ENCODE peak calls at places on chromosomes 6 and 20, in five cellular contexts. Y is A549, V is IMR-90, G is GM12878, Q is K562. B is an unnamed sample.

GRCh38 chr6:131635384-131636340 is 1.4 kb upstream of the ENPP3 start:
- DNase-seq in V (no peak), G (no peak), Q (no peak), Y (no peak), B (no peak)

GRCh38 chr6:16712250-16712930 is 48.9 kb downstream of the ATXN1 start:
- DNase-seq in Q (no peak), G (no peak), Y (no peak), V (no peak), B (no peak)

GRCh38 chr6:163427498-163428254 is 13.2 kb downstream of the QKI start:
- DNase-seq in Y (no peak), Q (peak; percentile 24), V (peak; percentile 82), G (no peak), B (no peak)

GRCh38 chr20:53672484-53673129 is 79.0 kb upstream of the ZNF217 start:
- DNase-seq in V (peak; percentile 66), Y (no peak), G (no peak), Q (no peak), B (no peak)

GRCh38 chr20:44478188-44478587 is 2.5 kb downstream of the TTPAL start:
- DNase-seq in Y (no peak), Q (no peak), V (no peak), G (no peak), B (no peak)

GRCh38 chr6:43942011-43942442 is 172.0 kb downstream of the VEGFA start:
- DNase-seq in V (no peak), Y (no peak), G (no peak), Q (no peak), B (peak; percentile 86)

GRCh38 chr6:92281571-92282076 is 1137.7 kb downstream of the EPHA7 start:
- DNase-seq in Q (no peak), Y (no peak), G (no peak), V (no peak), B (no peak)

GRCh38 chr6:125974214-125974866 is 12.0 kb upstream of the TRMT11 start:
- DNase-seq in G (no peak), Q (no peak), Y (peak; percentile 19), V (peak; percentile 68), B (peak; percentile 34)

GRCh38 chr6:7461416-7461815 is 71.8 kb downstream of the RIOK1 start:
- DNase-seq in G (no peak), Q (no peak), V (peak; percentile 12), Y (no peak), B (no peak)

GRCh38 chr6:139847322-139847797 is 472.9 kb upstream of the CITED2 start:
- DNase-seq in G (no peak), Y (no peak), V (no peak), Q (no peak), B (peak; percentile 9)

GRCh38 chr6:126039284-126039683 is 52.9 kb downstream of the TRMT11 start:
- DNase-seq in G (no peak), Y (no peak), Q (no peak), V (peak; percentile 49), B (no peak)

GRCh38 chr6:44053760-44054556 is 73.3 kb downstream of the MRPL14 start:
- DNase-seq in Y (no peak), V (peak; percentile 87), Q (no peak), G (no peak), B (no peak)

GRCh38 chr20:5835234-5835845 is 85.1 kb downstream of the SHLD1 start:
- DNase-seq in V (peak; percentile 62), G (no peak), Q (no peak), Y (peak; percentile 38), B (peak; percentile 39)

GRCh38 chr6:4049246-4049645 is 29.7 kb downstream of the FAM217A start:
- DNase-seq in V (no peak), G (no peak), Q (no peak), Y (no peak), B (no peak)

GRCh38 chr6:45687570-45687969 is 309.8 kb upstream of the SUPT3H start:
- DNase-seq in Q (no peak), Y (no peak), V (no peak), G (no peak), B (no peak)

GRCh38 chr20:20814685-20815084 is 102.2 kb upstream of the RALGAPA2 start:
- DNase-seq in Y (no peak), Q (no peak), G (no peak), V (no peak), B (no peak)

GRCh38 chr20:16747291-16747811 is 807 bp upstream of the OTOR start:
- DNase-seq in Q (no peak), V (no peak), Y (no peak), G (no peak), B (no peak)

GRCh38 chr6:150233797-150234399 is 91.1 kb downstream of the PPP1R14C start:
- DNase-seq in G (no peak), Y (no peak), V (no peak), Q (no peak), B (no peak)

GRCh38 chr20:36158160-36158741 is 3.7 kb downstream of the EPB41L1 start:
- DNase-seq in G (no peak), Y (no peak), Q (no peak), V (no peak), B (no peak)

GRCh38 chr6:46236752-46237151 is 66.0 kb upstream of the ENPP5 start:
- DNase-seq in V (no peak), Q (no peak), G (no peak), Y (no peak), B (no peak)

GRCh38 chr6:52233975-52234823 is 10.1 kb downstream of the IL17F start:
- DNase-seq in G (no peak), Q (peak; percentile 45), V (peak; percentile 63), Y (peak; percentile 33), B (peak; percentile 53)

GRCh38 chr6:150180517-150180916 is 37.7 kb downstream of the PPP1R14C start:
- DNase-seq in G (no peak), Q (no peak), Y (no peak), V (no peak), B (no peak)

GRCh38 chr6:42471116-42471515 is 19.4 kb upstream of the TRERF1 start:
- DNase-seq in V (no peak), Q (no peak), G (no peak), Y (no peak), B (no peak)

GRCh38 chr6:624979-625378 is 31.9 kb downstream of the HUS1B start:
- DNase-seq in V (peak; percentile 51), Q (peak; percentile 22), Y (no peak), G (peak; percentile 36), B (peak; percentile 17)

GRCh38 chr20:44686934-44687333 is 28.2 kb upstream of the CCN5 start:
- DNase-seq in G (no peak), Y (no peak), Q (no peak), V (no peak), B (no peak)

GRCh38 chr6:138724015-138724414 is 49.6 kb upstream of the CCDC28A start:
- DNase-seq in Q (no peak), V (no peak), Y (no peak), G (no peak), B (no peak)

DNA sequence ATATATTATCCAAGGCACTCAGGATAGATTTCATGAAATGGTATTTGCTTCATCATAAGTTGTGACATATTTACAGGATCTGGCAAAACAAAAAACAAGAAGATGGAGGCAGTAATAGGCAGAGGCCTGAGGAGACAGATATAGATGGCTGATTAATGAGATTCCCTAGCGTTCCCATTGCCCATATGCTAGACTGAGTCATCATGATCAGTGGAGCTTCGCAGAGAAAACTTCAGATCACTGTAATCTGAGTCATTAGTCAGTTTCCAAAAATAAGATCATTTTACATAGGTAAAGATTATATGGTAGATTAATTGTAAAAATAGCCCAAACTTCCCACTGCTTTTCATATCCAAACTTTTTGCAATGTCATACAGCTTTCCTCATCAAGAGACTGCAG is 625.9 kb downstream of the RNF144B start:
- DNase-seq in V (no peak), Y (no peak), Q (no peak), G (no peak), B (no peak)
- TF ChIP-seq RCOR1 in V (no peak), Y (no peak), Q (no peak), G (no peak), B (no peak)

GRCh38 chr6:167856999-167857660 is 30.4 kb downstream of the AFDN start:
- DNase-seq in Q (peak; percentile 82), G (peak; percentile 28), V (peak; percentile 71), Y (no peak), B (no peak)
- TF ChIP-seq RCOR1 in Q (peak; percentile 63), G (no peak), V (no peak), Y (no peak), B (no peak)

GRCh38 chr6:169859401-169859977 is 108.1 kb downstream of the ERMARD start:
- DNase-seq in Q (no peak), V (no peak), Y (no peak), G (no peak), B (peak; percentile 9)
- TF ChIP-seq RCOR1 in Q (no peak), V (no peak), Y (no peak), G (no peak), B (no peak)

DNA sequence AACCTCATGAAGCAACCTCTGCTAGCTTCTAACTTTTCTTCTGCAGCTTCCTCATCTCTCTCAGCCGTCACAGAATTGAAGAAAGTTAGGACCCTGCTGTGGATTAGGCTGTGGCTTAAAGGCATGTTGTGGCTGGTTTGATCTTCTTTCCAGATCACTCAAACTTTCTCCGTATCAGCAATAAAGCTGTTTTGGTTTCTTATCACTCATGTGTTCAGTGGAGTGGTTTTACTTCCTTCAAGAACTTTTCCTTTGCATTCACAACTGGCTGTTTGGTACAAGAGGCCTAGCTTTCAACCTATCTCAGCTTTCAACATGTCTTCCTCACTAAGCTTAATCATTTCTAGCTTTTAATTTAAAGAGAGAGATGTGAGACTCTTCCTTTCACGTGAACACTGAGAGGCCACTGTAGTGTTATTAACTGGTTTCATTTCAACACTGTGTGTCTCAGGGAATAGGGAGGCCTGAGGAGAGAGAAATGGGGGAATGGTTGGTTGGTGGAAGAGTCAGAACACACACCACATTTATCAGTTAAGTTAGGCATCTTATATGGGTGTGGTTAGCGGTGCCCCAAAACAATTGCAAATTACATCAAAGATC is 17.2 kb downstream of the ZSCAN23 start:
- DNase-seq in Q (no peak), Y (no peak), G (peak; percentile 34), V (no peak), B (no peak)
- TF ChIP-seq RCOR1 in Q (no peak), Y (no peak), G (no peak), V (no peak), B (no peak)

GRCh38 chr20:4008026-4008413 is 7.3 kb downstream of the RNF24 start:
- DNase-seq in G (no peak), Y (no peak), Q (no peak), V (no peak), B (no peak)

GRCh38 chr20:4009305-4009704 is 6.1 kb downstream of the RNF24 start:
- DNase-seq in G (no peak), V (no peak), Q (no peak), Y (no peak), B (no peak)

GRCh38 chr20:4008877-4009276 is 6.5 kb downstream of the RNF24 start:
- DNase-seq in Q (no peak), G (no peak), V (no peak), Y (no peak), B (no peak)

GRCh38 chr20:4007383-4008025 is 7.9 kb downstream of the RNF24 start:
- DNase-seq in V (no peak), Y (no peak), G (no peak), Q (no peak), B (no peak)

GRCh38 chr20:4006640-4007039 is 8.7 kb downstream of the RNF24 start:
- DNase-seq in Y (no peak), G (no peak), Q (no peak), V (no peak), B (peak; percentile 34)
- TF ChIP-seq RCOR1 in Y (no peak), G (no peak), Q (no peak), V (no peak), B (peak; percentile 29)